ENCODE peak calls at places on chromosomes 3 and 15, in six cellular contexts. Y is ACHN, A is NCI-H345, R is left colon, M is activated gamma-delta T cell, F is GM04503. C is an unnamed sample.

GRCh38 chr3:129644836-129645235 is 38.4 kb upstream of the PLXND1 start:
- DNase-seq in Y (no peak), A (no peak), R (no peak), M (no peak), F (no peak), C (no peak)

GRCh38 chr15:78492841-78493240 is 14.5 kb upstream of the HYKK start:
- DNase-seq in Y (no peak), A (no peak), R (no peak), M (no peak), F (no peak), C (no peak)

GRCh38 chr3:40299721-40300335 is 9.7 kb upstream of the EIF1B start:
- DNase-seq in Y (peak), A (no peak), R (no peak), M (no peak), F (peak), C (no peak)

GRCh38 chr3:159654183-159655134 is 334.2 kb upstream of the IL12A start:
- DNase-seq in Y (no peak), A (no peak), R (no peak), M (no peak), F (no peak), C (no peak)

GRCh38 chr15:98870788-98871187 is 136.8 kb downstream of the PGPEP1L start:
- DNase-seq in Y (no peak), A (no peak), R (no peak), M (no peak), F (no peak), C (no peak)

GRCh38 chr15:70247281-70247680 is 149.6 kb upstream of the TLE3 start:
- DNase-seq in Y (no peak), A (no peak), R (no peak), M (no peak), F (no peak), C (no peak)

GRCh38 chr15:49501586-49501985 is 78.5 kb downstream of the FGF7 start:
- DNase-seq in Y (no peak), A (no peak), R (no peak), M (no peak), F (no peak), C (no peak)

GRCh38 chr15:34795267-34796081 is at the start of gene ACTC1:
- DNase-seq in Y (peak), A (no peak), R (no peak), M (no peak), F (no peak), C (no peak)

GRCh38 chr15:45704329-45705249 is 69.8 kb downstream of the SQOR start:
- DNase-seq in Y (peak), A (no peak), R (peak), M (no peak), F (no peak), C (no peak)

GRCh38 chr15:85972805-85973540 is 106.7 kb upstream of the AGBL1 start:
- DNase-seq in Y (no peak), A (no peak), R (no peak), M (no peak), F (no peak), C (no peak)

GRCh38 chr15:66679657-66680108 is 22.4 kb upstream of the SMAD6 start:
- DNase-seq in Y (no peak), A (no peak), R (no peak), M (no peak), F (no peak), C (no peak)